ENCODE peak calls at places on chromosomes 5 and 9, in eight cellular contexts. U is A673; P is GM23248; E is body of pancreas; L is fibroblast of mammary gland; K is CD4-positive, alpha-beta memory T cell; O is heart left ventricle; A is bronchial epithelial cell. M is an unnamed sample.

GRCh38 chr5:9545301-9545958 is 445 bp downstream of the SEMA5A start:
- DNase-seq in U (no peak), E (no peak), L (no peak), P (peak), O (peak), A (no peak), K (no peak), M (no peak)

GRCh38 chr5:36915653-36916052 is 39.1 kb downstream of the NIPBL start:
- DNase-seq in A (no peak), L (peak), K (no peak), U (no peak), E (no peak), P (peak), O (no peak), M (peak)

GRCh38 chr5:61630908-61631307 is 298.9 kb downstream of the ZSWIM6 start:
- DNase-seq in U (no peak), P (no peak), L (no peak), K (no peak), O (no peak), E (no peak), A (no peak), M (no peak)

GRCh38 chr5:154190652-154191304 is at the start of gene GALNT10:
- DNase-seq in P (peak), A (no peak), K (peak), E (peak), O (peak), U (peak), L (peak), M (peak)

GRCh38 chr5:98975223-98975622 is 46.4 kb upstream of the CHD1 start:
- DNase-seq in P (no peak), E (no peak), U (no peak), A (peak), O (no peak), L (no peak), K (no peak), M (no peak)

GRCh38 chr5:173163219-173163618 is 18.9 kb downstream of the BNIP1 start:
- DNase-seq in P (no peak), E (no peak), L (peak), U (no peak), A (no peak), O (peak), K (no peak), M (peak)

GRCh38 chr9:109448223-109448622 is 49.9 kb downstream of the PTPN3 start:
- DNase-seq in E (no peak), P (peak), O (no peak), U (peak), A (peak), K (no peak), L (peak), M (peak)

GRCh38 chr5:77358566-77359205 is 133.4 kb downstream of the WDR41 start:
- DNase-seq in P (peak), E (no peak), L (peak), A (peak), U (no peak), K (no peak), O (no peak), M (peak)

GRCh38 chr9:115520626-115521025 is 402.7 kb upstream of the TNC start:
- DNase-seq in U (no peak), P (no peak), L (no peak), E (no peak), A (no peak), O (no peak), K (no peak), M (no peak)

GRCh38 chr9:93967020-93967803 is 12.1 kb upstream of the BARX1 start:
- DNase-seq in U (no peak), E (no peak), L (no peak), P (no peak), K (no peak), A (no peak), O (no peak), M (no peak)

GRCh38 chr5:78907255-78907886 is 77.7 kb downstream of the ARSB start:
- DNase-seq in L (peak), E (peak), O (peak), A (peak), P (peak), U (no peak), K (no peak), M (peak)

GRCh38 chr9:113678119-113678861 is 197.8 kb upstream of the ZNF618 start:
- DNase-seq in L (no peak), E (no peak), U (no peak), K (no peak), O (no peak), A (no peak), P (no peak), M (no peak)

GRCh38 chr5:13746026-13746425 is 198.5 kb downstream of the DNAH5 start:
- DNase-seq in A (peak), E (no peak), O (no peak), P (peak), K (no peak), L (no peak), U (no peak), M (no peak)

GRCh38 chr9:71485306-71485705 is 283.0 kb downstream of the CEMIP2 start:
- DNase-seq in L (no peak), A (no peak), U (no peak), P (no peak), E (no peak), K (no peak), O (no peak), M (no peak)

GRCh38 chr5:139837711-139838380 is 42.2 kb downstream of the PSD2 start:
- DNase-seq in A (no peak), U (no peak), L (no peak), E (peak), K (no peak), O (no peak), P (no peak), M (no peak)

GRCh38 chr9:114259800-114260523 is 62.9 kb upstream of the ORM1 start:
- DNase-seq in A (no peak), U (peak), P (no peak), O (no peak), L (no peak), K (no peak), E (no peak), M (no peak)

GRCh38 chr5:156798201-156798600 is 51.9 kb upstream of the PPP1R2B start:
- DNase-seq in U (no peak), P (no peak), K (no peak), L (no peak), E (no peak), A (no peak), O (no peak), M (no peak)

GRCh38 chr9:126667190-126668055 is 53.7 kb downstream of the LMX1B start:
- DNase-seq in L (no peak), A (no peak), K (no peak), E (no peak), O (no peak), U (peak), P (no peak), M (no peak)

GRCh38 chr9:133570681-133571080 is 36.2 kb downstream of the ADAMTSL2 start:
- DNase-seq in A (no peak), L (no peak), U (no peak), O (no peak), P (no peak), E (no peak), K (no peak), M (no peak)

GRCh38 chr9:134631881-134632280 is 9.7 kb upstream of the COL5A1 start:
- DNase-seq in E (no peak), L (no peak), K (no peak), P (no peak), O (peak), A (no peak), U (no peak), M (no peak)

GRCh38 chr5:4116834-4117233 is 521.2 kb downstream of the IRX1 start:
- DNase-seq in L (peak), E (no peak), A (peak), O (no peak), P (peak), U (no peak), K (no peak), M (no peak)

GRCh38 chr9:133290751-133291302 is 15.8 kb upstream of the ABO start:
- DNase-seq in O (no peak), K (no peak), P (no peak), L (no peak), E (no peak), U (no peak), A (no peak), M (no peak)

GRCh38 chr5:67095346-67095871 is 101.2 kb downstream of the CD180 start:
- DNase-seq in U (no peak), K (no peak), P (peak), O (peak), A (peak), E (peak), L (peak), M (peak)

GRCh38 chr9:76466299-76466605 is 7.3 kb downstream of the GCNT1 start:
- DNase-seq in P (no peak), K (no peak), U (no peak), E (no peak), A (no peak), O (no peak), L (no peak), M (no peak)

GRCh38 chr5:83559141-83559785 is 87.7 kb downstream of the VCAN start:
- DNase-seq in E (no peak), P (no peak), K (no peak), A (no peak), O (no peak), L (no peak), U (no peak), M (no peak)

GRCh38 chr9:33913541-33913940 is 96.6 kb downstream of the UBE2R2 start:
- DNase-seq in L (no peak), K (no peak), U (no peak), O (no peak), P (no peak), A (no peak), E (no peak), M (no peak)

GRCh38 chr9:118028225-118028624 is 324.0 kb downstream of the TLR4 start:
- DNase-seq in U (no peak), P (no peak), E (no peak), K (no peak), O (no peak), A (no peak), L (no peak), M (no peak)

GRCh38 chr9:130058887-130059286 is 5.2 kb downstream of the GPR107 start:
- DNase-seq in A (no peak), P (no peak), L (no peak), E (no peak), U (no peak), O (no peak), K (no peak), M (no peak)

GRCh38 chr5:89457411-89458329 is 574.7 kb upstream of the MEF2C start:
- DNase-seq in E (peak), U (peak), A (peak), L (peak), O (peak), K (no peak), P (peak), M (peak)

GRCh38 chr5:178590141-178590923 is at the start of gene COL23A1:
- DNase-seq in K (peak), U (peak), P (peak), O (peak), E (peak), L (peak), A (peak), M (peak)

GRCh38 chr5:173643964-173644363 is 27.5 kb upstream of the BOD1 start:
- DNase-seq in L (no peak), K (no peak), E (peak), P (no peak), A (no peak), O (no peak), U (no peak), M (no peak)

GRCh38 chr9:90578116-90578815 is 64.4 kb downstream of the DIRAS2 start:
- DNase-seq in P (no peak), E (no peak), A (peak), K (no peak), U (no peak), O (no peak), L (no peak), M (no peak)

GRCh38 chr5:147483197-147483790 is 26.6 kb downstream of the DPYSL3 start:
- DNase-seq in O (no peak), L (peak), K (no peak), U (no peak), P (peak), E (no peak), A (peak), M (no peak)

GRCh38 chr5:56683733-56684132 is 131.6 kb upstream of the MAP3K1 start:
- DNase-seq in P (no peak), L (no peak), E (no peak), A (no peak), K (no peak), O (no peak), U (no peak), M (no peak)

GRCh38 chr5:56686337-56687198 is 128.8 kb upstream of the MAP3K1 start:
- DNase-seq in A (no peak), U (no peak), E (no peak), O (no peak), K (peak), L (no peak), P (no peak), M (no peak)

GRCh38 chr5:56684159-56684558 is 131.2 kb upstream of the MAP3K1 start:
- DNase-seq in K (no peak), U (no peak), L (no peak), O (no peak), P (no peak), A (no peak), E (no peak), M (no peak)

GRCh38 chr5:56683281-56683680 is 132.1 kb upstream of the MAP3K1 start:
- DNase-seq in O (no peak), A (peak), E (no peak), P (no peak), K (no peak), U (no peak), L (no peak), M (no peak)

DNA sequence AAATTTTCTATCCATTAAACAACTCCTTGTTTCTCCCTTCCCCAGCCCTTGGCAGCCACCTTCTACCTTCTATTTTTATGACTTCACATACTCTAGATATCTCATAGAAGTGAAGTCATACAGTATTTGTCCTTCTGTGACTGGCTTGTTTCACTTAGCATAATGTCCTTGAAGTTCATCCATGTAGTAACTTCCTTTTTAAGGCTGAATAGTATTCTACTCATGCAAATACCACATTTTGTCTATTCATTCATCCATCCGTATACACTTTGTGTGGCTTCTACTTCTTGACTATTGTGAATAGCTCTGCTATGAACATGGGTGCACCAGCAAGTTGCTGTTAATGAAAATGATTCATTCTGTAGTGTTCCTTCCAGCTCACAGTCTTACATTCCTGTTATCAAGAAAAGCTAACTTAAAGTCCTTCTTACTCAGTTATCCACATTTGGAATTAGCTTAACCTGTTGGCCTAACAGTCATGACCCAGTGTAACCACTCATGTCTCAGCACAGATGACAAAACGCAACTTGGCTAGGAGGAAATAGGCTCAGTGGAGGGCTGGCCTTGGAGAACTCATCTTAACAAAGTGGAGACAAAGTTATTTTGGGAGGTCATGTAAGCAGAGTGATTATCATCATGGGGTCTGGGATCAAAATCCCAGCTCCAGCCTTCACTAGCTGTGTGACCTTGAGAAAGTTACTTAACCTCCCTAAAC is 129.7 kb upstream of the MAP3K1 start:
- DNase-seq in E (no peak), L (no peak), U (no peak), A (no peak), O (no peak), P (no peak), K (no peak), M (no peak)
- H3K4me3 ChIP-seq in E (no peak), L (no peak), U (no peak), A (no peak), O (no peak), P (no peak), K (no peak), M (no peak)

GRCh38 chr5:135834639-135835529 is at the start of gene SLC25A48:
- DNase-seq in E (peak), K (no peak), O (peak), L (no peak), A (peak), U (peak), P (peak), M (no peak)
- H3K4me3 ChIP-seq in E (peak), K (no peak), O (no peak), L (peak), A (peak), U (peak), P (peak), M (peak)

GRCh38 chr5:668299-668995 is 24.7 kb downstream of the TPPP start:
- DNase-seq in P (no peak), E (no peak), A (no peak), U (no peak), L (no peak), K (no peak), O (no peak), M (no peak)
- H3K4me3 ChIP-seq in P (no peak), E (no peak), A (no peak), U (no peak), L (no peak), K (no peak), O (no peak), M (no peak)

GRCh38 chr9:3526166-3526902 is 533 bp upstream of the RFX3 start:
- DNase-seq in K (peak), O (peak), L (peak), E (peak), A (peak), P (peak), U (peak), M (peak)

GRCh38 chr9:3526903-3527652 is 1.3 kb upstream of the RFX3 start:
- DNase-seq in L (peak), K (peak), U (peak), P (peak), O (no peak), E (peak), A (no peak), M (no peak)

GRCh38 chr9:3525088-3525835 is 539 bp downstream of the RFX3 start:
- DNase-seq in K (no peak), L (no peak), O (no peak), U (peak), E (no peak), A (no peak), P (peak), M (no peak)

GRCh38 chr9:3527653-3527960 is 1.8 kb upstream of the RFX3 start:
- DNase-seq in E (no peak), L (peak), P (no peak), O (no peak), K (peak), A (no peak), U (no peak), M (no peak)

GRCh38 chr9:3525836-3526165 is at the start of gene RFX3:
- DNase-seq in U (peak), O (peak), L (peak), E (peak), K (peak), A (peak), P (peak), M (peak)
- H3K4me3 ChIP-seq in U (peak), O (peak), L (peak), E (peak), K (peak), A (peak), P (peak), M (peak)

M was measured in foreskin fibroblast.